ENCODE peak calls at places on chromosome 16, in seven cellular contexts. K is kidney, Y is A673, T is pancreas, J is keratinocyte, U is right lobe of liver, Q is Panc1. I is an unnamed sample. For H3K4me1, the result is how much of the 10 kb centered on the place peaks cover.

GRCh38 chr16:49542391-49542891 is 168.8 kb downstream of the C16orf78 start:
- DNase-seq in Q (no peak), K (no peak), Y (no peak), T (no peak), U (no peak), J (no peak), I (peak)

GRCh38 chr16:57620316-57621231 is 7.9 kb upstream of the ADGRG1 start:
- DNase-seq in K (peak), J (no peak), Q (no peak), T (peak), Y (no peak), U (no peak), I (peak)

GRCh38 chr16:88731699-88732098 is 25.4 kb downstream of the CTU2 start:
- DNase-seq in J (no peak), T (no peak), U (peak), Q (no peak), Y (no peak), K (no peak), I (no peak)

GRCh38 chr16:49453001-49453400 is 79.4 kb downstream of the C16orf78 start:
- DNase-seq in U (no peak), T (peak), Y (no peak), J (no peak), K (no peak), Q (no peak), I (no peak)

GRCh38 chr16:70476272-70477020 is 22.1 kb downstream of the FCSK start:
- DNase-seq in T (no peak), Q (no peak), U (no peak), Y (peak), J (no peak), K (peak), I (peak)

GRCh38 chr16:67530013-67530939 is 1.6 kb downstream of the RIPOR1 start:
- DNase-seq in U (peak), Y (no peak), J (no peak), T (peak), Q (no peak), K (peak), I (no peak)

GRCh38 chr16:9007177-9007794 is 43.6 kb upstream of the USP7 start:
- DNase-seq in K (no peak), Q (no peak), U (no peak), T (no peak), J (no peak), Y (peak), I (peak)

GRCh38 chr16:8720080-8720966 is 45.9 kb downstream of the ABAT start:
- DNase-seq in Q (no peak), T (no peak), Y (peak), J (no peak), K (no peak), U (no peak), I (peak)

GRCh38 chr16:24677388-24677787 is 52.1 kb upstream of the TNRC6A start:
- DNase-seq in Y (no peak), T (no peak), K (no peak), U (no peak), Q (no peak), J (no peak), I (no peak)

GRCh38 chr16:85034591-85035433 is 7.2 kb downstream of the KIAA0513 start:
- DNase-seq in U (no peak), Y (no peak), J (no peak), Q (no peak), T (no peak), K (no peak), I (no peak)

GRCh38 chr16:59046335-59046734 is 312.2 kb upstream of the GOT2 start:
- DNase-seq in T (no peak), Y (no peak), K (no peak), U (no peak), J (no peak), Q (no peak), I (no peak)

GRCh38 chr16:72997141-72997542 is 50.8 kb downstream of the ZFHX3 start:
- DNase-seq in Q (no peak), J (no peak), T (no peak), Y (no peak), K (no peak), U (no peak), I (no peak)

GRCh38 chr16:48820379-48820778 is 210.4 kb upstream of the N4BP1 start:
- DNase-seq in Y (no peak), K (no peak), T (no peak), J (no peak), U (no peak), Q (no peak), I (no peak)

GRCh38 chr16:31507617-31507928 is 618 bp downstream of the RUSF1 start:
- DNase-seq in T (no peak), Q (no peak), U (no peak), Y (no peak), J (no peak), K (no peak), I (no peak)
- H3K4me3 ChIP-seq in T (peak), Q (peak), U (peak), Y (peak), J (peak), K (peak), I (peak)

GRCh38 chr16:82651921-82652601 is 25.3 kb downstream of the CDH13 start:
- DNase-seq in T (no peak), Q (no peak), U (no peak), Y (no peak), K (no peak), J (no peak), I (no peak)
- H3K4me1 ChIP-seq in T (under half), Q (under half), U (under half), Y (under half), K (under half), J (half or more), I (under half)

GRCh38 chr16:46638947-46639925 is 18.1 kb upstream of the SHCBP1 start:
- DNase-seq in Y (no peak), T (no peak), J (no peak), Q (no peak), K (no peak), U (no peak), I (no peak)
- H3K4me3 ChIP-seq in Y (no peak), T (no peak), J (no peak), Q (no peak), K (no peak), U (no peak), I (no peak)

DNA sequence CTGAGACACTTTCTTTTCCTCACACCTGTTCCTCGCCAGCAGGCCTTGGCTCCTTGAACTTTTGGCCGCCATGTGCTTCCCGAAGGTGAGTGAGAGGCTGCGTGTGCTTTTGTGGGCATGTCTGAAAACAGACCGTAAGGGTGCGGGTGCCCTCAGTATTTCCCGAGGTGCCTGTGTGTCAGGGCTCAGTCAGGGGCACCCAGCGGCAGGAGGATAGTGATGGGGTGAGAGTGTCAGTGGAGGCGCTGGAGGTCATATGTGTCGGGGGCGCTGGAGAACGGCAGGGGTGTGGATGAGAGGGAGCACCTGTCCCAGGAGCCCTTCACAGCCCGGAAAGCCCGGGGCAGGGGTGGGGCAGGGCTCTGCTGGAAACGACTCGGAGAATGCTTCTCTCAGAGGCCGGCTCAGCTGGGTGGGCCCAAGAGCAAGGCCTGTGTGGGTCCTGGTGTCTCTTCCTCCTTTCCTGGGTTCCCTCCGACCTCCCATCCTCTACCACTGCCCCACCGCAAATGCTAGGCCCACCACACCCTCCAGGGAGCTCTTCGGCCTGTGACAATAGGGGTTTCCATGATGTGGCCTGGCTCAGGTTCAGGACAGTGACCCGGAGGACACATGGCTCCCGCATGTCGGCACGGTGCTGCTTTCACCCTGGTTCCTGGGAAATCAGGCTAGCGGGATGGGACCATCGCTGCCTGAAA is 451 bp downstream of the IL32 start:
- DNase-seq in T (peak), J (no peak), Y (no peak), K (peak), Q (no peak), U (peak), I (no peak)
- H3K4me1 ChIP-seq in T (under half), J (under half), Y (under half), K (under half), Q (under half), U (under half), I (under half)

GRCh38 chr16:80992676-80993292 is 13.9 kb downstream of the CMC2 start:
- DNase-seq in U (no peak), T (no peak), J (no peak), Q (no peak), K (no peak), Y (no peak), I (no peak)

GRCh38 chr16:80996688-80997138 is 10.0 kb downstream of the CMC2 start:
- DNase-seq in Q (no peak), Y (peak), K (no peak), J (no peak), T (no peak), U (no peak), I (no peak)

GRCh38 chr16:80993293-80993691 is 13.4 kb downstream of the CMC2 start:
- DNase-seq in K (no peak), Q (no peak), Y (peak), U (no peak), T (no peak), J (peak), I (no peak)

GRCh38 chr16:80991792-80992430 is 14.8 kb downstream of the CMC2 start:
- DNase-seq in Q (no peak), K (no peak), T (no peak), J (no peak), U (no peak), Y (no peak), I (no peak)

GRCh38 chr16:80994451-80994850 is 12.2 kb downstream of the CMC2 start:
- DNase-seq in K (no peak), T (no peak), Q (no peak), U (no peak), J (no peak), Y (no peak), I (no peak)
- H3K4me3 ChIP-seq in K (no peak), T (no peak), Q (no peak), U (no peak), J (no peak), Y (no peak), I (no peak)

GRCh38 chr16:3857189-3858013 is 23.1 kb downstream of the CREBBP start:
- DNase-seq in J (no peak), Q (no peak), Y (peak), U (no peak), T (no peak), K (no peak), I (no peak)
- H3K4me1 ChIP-seq in J (under half), Q (under half), Y (under half), U (under half), T (under half), K (under half), I (under half)